ENCODE peak calls at places on chromosome 22, in five cellular contexts. Z is mesenchymal stem cell, N is breast epithelium, T is body of pancreas, H is neuronal stem cell. D is an unnamed sample. For H3K4me1, the result is how much of the 10 kb centered on the place peaks cover.

GRCh38 chr22:40463727-40464126 is 93.3 kb downstream of the SGSM3 start:
- DNase-seq in H (no peak), Z (no peak), N (no peak), T (no peak), D (no peak)

GRCh38 chr22:18970180-18970947 is 34.3 kb upstream of the PRODH start:
- DNase-seq in N (no peak), Z (peak), H (peak), T (peak), D (no peak)

GRCh38 chr22:37231406-37232139 is 12.5 kb downstream of the RAC2 start:
- DNase-seq in H (no peak), T (no peak), N (no peak), Z (no peak), D (no peak)

GRCh38 chr22:42353883-42354727 is 78.1 kb downstream of the NFAM1 start:
- DNase-seq in Z (no peak), N (no peak), H (no peak), T (no peak), D (no peak)

GRCh38 chr22:45671783-45672563 is at the start of gene ATXN10:
- DNase-seq in N (peak), H (peak), Z (peak), T (peak), D (no peak)

GRCh38 chr22:27112273-27112672 is 454.9 kb downstream of the MIAT start:
- DNase-seq in Z (no peak), N (no peak), H (no peak), T (no peak), D (no peak)

GRCh38 chr22:40628354-40629042 is 8.0 kb downstream of the MRTFA start:
- DNase-seq in T (no peak), N (no peak), H (no peak), Z (peak), D (no peak)

GRCh38 chr22:40966683-40967082 is 15.5 kb downstream of the RBX1 start:
- DNase-seq in T (no peak), H (no peak), Z (no peak), N (no peak), D (no peak)

GRCh38 chr22:37053310-37054077 is 2.0 kb downstream of the KCTD17 start:
- DNase-seq in T (no peak), H (no peak), N (no peak), Z (no peak), D (no peak)

GRCh38 chr22:35930933-35931332 is 97.7 kb downstream of the RBFOX2 start:
- DNase-seq in T (no peak), Z (peak), H (peak), N (no peak), D (no peak)

GRCh38 chr22:27751277-27752070 is 50.1 kb downstream of the MN1 start:
- DNase-seq in H (no peak), T (no peak), Z (no peak), N (no peak), D (no peak)

GRCh38 chr22:18156878-18157713 is 7.1 kb downstream of the USP18 start:
- DNase-seq in N (peak), H (peak), Z (peak), T (peak), D (no peak)

GRCh38 chr22:36065775-36066544 is 37.3 kb upstream of the RBFOX2 start:
- DNase-seq in T (peak), Z (peak), N (peak), H (peak), D (peak)

GRCh38 chr22:43832393-43833265 is 20.5 kb upstream of the EFCAB6 start:
- DNase-seq in N (no peak), T (no peak), H (no peak), Z (no peak), D (no peak)

GRCh38 chr22:27583930-27584329 is 217.6 kb downstream of the MN1 start:
- DNase-seq in N (peak), H (no peak), T (no peak), Z (no peak), D (no peak)

GRCh38 chr22:40070701-40071100 is 75.9 kb downstream of the FAM83F start:
- DNase-seq in H (no peak), Z (peak), N (no peak), T (no peak), D (no peak)

GRCh38 chr22:40346178-40347064 is at the start of gene ADSL:
- DNase-seq in N (peak), Z (peak), T (peak), H (peak), D (no peak)

GRCh38 chr22:37079668-37080171 is 28.2 kb downstream of the KCTD17 start:
- DNase-seq in H (no peak), T (no peak), Z (peak), N (no peak), D (no peak)

DNA sequence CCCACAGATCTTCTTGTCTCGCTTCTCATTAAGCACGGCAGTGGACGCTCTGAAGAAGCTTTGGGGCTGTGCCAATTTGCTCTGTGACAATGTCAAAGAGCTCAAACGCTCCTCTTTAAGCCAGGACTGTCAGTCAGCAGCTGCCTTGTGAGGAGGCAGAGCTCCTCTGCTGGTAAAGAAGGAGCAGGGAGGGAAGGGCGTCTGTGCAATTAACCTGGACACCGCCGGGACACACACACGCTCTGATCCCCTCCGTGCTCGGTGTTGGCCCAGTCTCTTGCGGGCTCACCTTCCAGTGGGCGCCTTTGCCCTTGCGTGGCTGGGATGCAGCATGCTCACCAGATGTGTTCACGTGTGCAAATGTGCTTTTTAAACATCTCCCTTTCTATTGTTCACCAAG is 373.9 kb downstream of the BRD1 start:
- DNase-seq in H (no peak), N (no peak), T (no peak), Z (no peak), D (no peak)
- H3K4me1 ChIP-seq in H (under half), N (under half), T (under half), Z (under half), D (under half)

DNA sequence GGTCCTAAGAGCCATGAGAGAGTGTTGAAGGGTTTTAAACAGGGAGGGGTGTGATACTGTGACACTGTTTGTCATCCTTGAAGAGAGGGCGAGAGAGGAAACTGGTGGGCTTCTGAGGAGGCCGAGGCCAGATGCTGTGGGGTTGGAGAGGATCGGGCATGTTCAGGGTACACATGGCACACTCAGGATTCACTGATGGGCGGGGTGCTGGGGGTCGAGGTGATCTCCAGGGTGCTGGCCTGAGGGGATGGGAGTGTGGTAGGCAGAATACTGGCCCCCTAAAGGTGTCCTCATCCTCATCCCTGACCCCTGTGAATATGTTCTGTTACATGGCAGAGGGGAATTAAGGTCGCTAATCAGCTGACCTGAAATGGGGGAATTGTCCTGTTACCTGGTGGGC is 7.3 kb downstream of the TBC1D22A start:
- DNase-seq in Z (no peak), H (no peak), N (no peak), T (no peak), D (no peak)
- H3K4me1 ChIP-seq in Z (under half), H (under half), N (under half), T (under half), D (under half)

DNA sequence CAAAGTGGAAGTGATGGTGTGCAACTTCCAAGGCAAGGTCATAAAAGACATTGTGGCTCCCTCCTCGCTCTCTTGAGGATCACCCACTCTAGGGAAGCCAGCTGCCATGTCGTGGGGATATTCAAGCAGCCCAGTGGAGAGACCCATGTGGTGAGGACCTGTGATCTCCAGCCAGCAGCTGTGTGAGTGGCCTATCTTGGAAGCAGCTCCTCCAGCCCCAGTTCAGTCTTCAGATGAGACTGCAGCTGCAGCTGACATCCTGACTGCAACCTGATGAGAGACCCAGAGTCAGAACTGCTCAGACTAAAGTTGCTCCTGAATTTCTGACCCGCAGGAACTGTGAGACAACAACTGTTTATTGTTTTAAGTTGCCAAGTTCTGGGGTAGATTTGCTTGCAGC is 86.4 kb upstream of the GRK3 start:
- DNase-seq in T (no peak), N (no peak), Z (no peak), H (no peak), D (no peak)
- H3K4me1 ChIP-seq in T (under half), N (under half), Z (under half), H (under half), D (under half)

GRCh38 chr22:38317995-38318715 is 922 bp upstream of the CSNK1E start:
- DNase-seq in Z (peak), H (no peak), T (peak), N (peak), D (no peak)
- H3K4me1 ChIP-seq in Z (under half), H (under half), T (under half), N (under half), D (under half)

GRCh38 chr22:24303007-24303406 is 32.4 kb downstream of the SPECC1L start:
- DNase-seq in T (no peak), Z (no peak), H (no peak), N (no peak), D (no peak)
- H3K4me1 ChIP-seq in T (under half), Z (under half), H (under half), N (under half), D (half or more)

GRCh38 chr22:24424001-24424900 is 3.1 kb upstream of the ADORA2A start:
- DNase-seq in N (no peak), T (no peak), Z (no peak), H (no peak), D (no peak)
- H3K4me1 ChIP-seq in N (under half), T (under half), Z (under half), H (under half), D (under half)

GRCh38 chr22:29380856-29381255 is 7.5 kb downstream of the AP1B1 start:
- DNase-seq in N (no peak), H (no peak), Z (no peak), T (no peak), D (no peak)
- H3K4me1 ChIP-seq in N (under half), H (under half), Z (under half), T (half or more), D (under half)

GRCh38 chr22:23387827-23388491 is 192.1 kb downstream of the IGLL1 start:
- DNase-seq in N (no peak), H (no peak), T (no peak), Z (no peak), D (no peak)
- H3K4me1 ChIP-seq in N (under half), H (under half), T (under half), Z (under half), D (under half)

GRCh38 chr22:30212996-30213441 is 33.5 kb downstream of the LIF start:
- DNase-seq in N (no peak), Z (peak), H (no peak), T (no peak), D (no peak)

GRCh38 chr22:30212363-30212995 is 34.1 kb downstream of the LIF start:
- DNase-seq in N (peak), Z (peak), T (peak), H (no peak), D (no peak)

GRCh38 chr22:30210235-30210831 is 36.2 kb downstream of the LIF start:
- DNase-seq in H (no peak), N (peak), T (peak), Z (peak), D (no peak)

GRCh38 chr22:30209642-30210041 is 36.9 kb downstream of the LIF start:
- DNase-seq in H (no peak), N (no peak), Z (no peak), T (no peak), D (no peak)

DNA sequence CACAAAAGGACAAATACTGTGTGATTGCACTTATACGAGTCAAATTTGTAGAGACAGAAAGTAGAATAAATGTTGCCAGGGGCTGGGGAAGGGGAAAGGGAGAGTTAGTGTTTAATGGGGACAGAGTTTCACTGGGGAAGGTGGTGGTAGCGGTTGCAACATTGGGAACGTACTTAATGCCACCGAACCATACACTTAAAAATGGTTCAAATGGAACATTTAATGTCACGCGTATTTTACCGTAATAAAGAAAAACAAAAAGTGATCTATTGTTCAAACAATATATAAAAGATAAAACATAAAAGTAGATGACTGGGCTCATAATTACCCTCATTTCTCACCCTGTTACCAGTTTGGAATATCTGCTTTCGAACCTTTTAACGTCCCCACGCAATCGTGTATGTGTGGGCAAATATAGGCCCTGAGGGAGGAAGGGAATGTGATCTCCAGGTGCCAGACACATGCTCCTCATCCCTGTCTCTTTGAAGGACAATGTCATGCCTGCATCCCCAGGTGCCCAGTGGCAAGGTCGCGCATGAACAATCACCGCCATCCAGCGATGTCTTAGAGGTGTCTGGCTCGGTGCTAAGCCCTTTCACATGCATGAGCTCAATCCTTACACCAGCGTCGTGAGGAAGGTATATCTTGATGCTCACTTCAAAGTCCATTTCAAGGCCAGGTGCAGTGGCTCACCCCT is 35.3 kb downstream of the LIF start:
- DNase-seq in Z (no peak), N (no peak), T (no peak), H (no peak), D (no peak)
- H3K4me1 ChIP-seq in Z (under half), N (under half), T (under half), H (under half), D (half or more)

GRCh38 chr22:29758068-29758622 is 8.7 kb downstream of the ZMAT5 start:
- DNase-seq in T (no peak), N (no peak), H (no peak), Z (no peak), D (no peak)

GRCh38 chr22:29757096-29757495 is 9.7 kb downstream of the ZMAT5 start:
- DNase-seq in Z (no peak), N (no peak), T (no peak), H (no peak), D (no peak)

GRCh38 chr22:29753808-29754657 is 12.8 kb downstream of the ZMAT5 start:
- DNase-seq in N (no peak), H (no peak), T (no peak), Z (no peak), D (no peak)

GRCh38 chr22:29756341-29756740 is 10.5 kb downstream of the ZMAT5 start:
- DNase-seq in Z (no peak), N (no peak), T (no peak), H (no peak), D (no peak)

GRCh38 chr22:29755889-29756288 is 10.9 kb downstream of the ZMAT5 start:
- DNase-seq in H (no peak), N (no peak), T (no peak), Z (no peak), D (no peak)
- H3K4me1 ChIP-seq in H (under half), N (under half), T (under half), Z (under half), D (under half)

D was measured in vagina.